ENCODE peak calls at places on chromosomes 1 and 21, in eight cellular contexts. O, P, S, V, K, F, W and E are unnamed samples.

GRCh38 chr1:1033731-1034437 is 14.0 kb downstream of the AGRN start:
- ATAC-seq in F (no peak), S (no peak), K (no peak), O (peak; percentile 7), V (peak; percentile 33), P (no peak), W (no peak), E (no peak)

GRCh38 chr1:7646981-7647901 is 123.9 kb upstream of the VAMP3 start:
- ATAC-seq in W (peak; percentile 42), F (peak; percentile 74), S (peak; percentile 40), P (peak; percentile 39), V (peak; percentile 48), K (peak; percentile 87), O (peak; percentile 48), E (peak; percentile 89)

GRCh38 chr1:173714759-173715537 is at the start of gene KLHL20:
- ATAC-seq in W (peak; percentile 99), K (peak; percentile 99), F (peak; percentile 96), O (peak; percentile 99), S (peak; percentile 96), P (peak; percentile 99), V (peak; percentile 99), E (peak; percentile 99)

GRCh38 chr1:20618550-20618949 is 14.7 kb upstream of the PINK1 start:
- ATAC-seq in K (no peak), O (no peak), P (peak; percentile 53), V (no peak), W (no peak), S (no peak), F (no peak), E (no peak)

GRCh38 chr21:44867999-44868700 is 5.3 kb downstream of the PTTG1IP start:
- ATAC-seq in P (no peak), V (peak; percentile 48), S (no peak), F (no peak), O (no peak), W (no peak), K (no peak), E (no peak)

GRCh38 chr1:92473781-92474495 is 12.8 kb downstream of the GFI1 start:
- ATAC-seq in O (no peak), P (no peak), K (no peak), F (no peak), S (no peak), W (no peak), V (peak; percentile 68), E (no peak)

GRCh38 chr1:206556047-206556747 is 48.9 kb downstream of the RASSF5 start:
- ATAC-seq in V (peak; percentile 67), F (peak; percentile 33), P (no peak), W (peak; percentile 66), K (no peak), O (no peak), S (no peak), E (peak; percentile 15)

GRCh38 chr1:116805398-116805797 is 51.2 kb downstream of the CD2 start:
- ATAC-seq in O (no peak), F (no peak), W (no peak), V (no peak), K (no peak), S (no peak), P (no peak), E (no peak)

GRCh38 chr1:236063919-236064673 is 794 bp downstream of the NID1 start:
- ATAC-seq in O (peak; percentile 39), V (peak; percentile 23), S (peak; percentile 44), W (peak; percentile 47), F (peak; percentile 57), P (peak; percentile 28), K (peak; percentile 60), E (peak; percentile 68)

GRCh38 chr1:215730600-215730999 is 163.5 kb downstream of the KCTD3 start:
- ATAC-seq in O (no peak), K (no peak), F (no peak), W (no peak), P (no peak), S (no peak), V (no peak), E (no peak)

GRCh38 chr1:162943627-162944026 is 82.7 kb upstream of the CCDC190 start:
- ATAC-seq in O (no peak), W (peak; percentile 71), F (no peak), S (no peak), K (no peak), P (no peak), V (no peak), E (peak; percentile 63)

GRCh38 chr1:111587509-111588174 is 31.9 kb upstream of the RAP1A start:
- ATAC-seq in O (no peak), W (no peak), V (peak; percentile 53), F (no peak), S (no peak), P (no peak), K (no peak), E (no peak)

GRCh38 chr1:163395767-163396166 is 74.0 kb downstream of the NUF2 start:
- ATAC-seq in S (no peak), O (no peak), V (no peak), K (no peak), W (no peak), F (no peak), P (no peak), E (no peak)

GRCh38 chr1:173869108-173869359 is 854 bp downstream of the ZBTB37 start:
- ATAC-seq in O (no peak), F (no peak), V (no peak), W (no peak), K (no peak), S (no peak), P (no peak), E (no peak)

GRCh38 chr1:25800538-25801377 is 765 bp downstream of the SELENON start:
- ATAC-seq in W (peak; percentile 1), K (peak; percentile 6), O (peak; percentile 3), F (no peak), P (no peak), V (no peak), S (peak; percentile 1), E (peak; percentile 19)

GRCh38 chr1:38046333-38046883 is at the start of gene POU3F1:
- ATAC-seq in S (peak; percentile 2), O (no peak), F (no peak), W (peak; percentile 0), V (no peak), P (no peak), K (peak; percentile 14), E (no peak)

GRCh38 chr1:165485716-165486115 is 40.8 kb upstream of the RXRG start:
- ATAC-seq in W (no peak), V (no peak), F (no peak), K (no peak), S (no peak), P (no peak), O (no peak), E (no peak)

GRCh38 chr1:210252621-210253041 is 20.0 kb downstream of the SERTAD4 start:
- ATAC-seq in O (peak; percentile 68), S (peak; percentile 10), P (peak; percentile 85), F (no peak), K (peak; percentile 6), W (no peak), V (peak; percentile 28), E (no peak)

GRCh38 chr1:213369465-213369864 is 318.4 kb downstream of the RPS6KC1 start:
- ATAC-seq in W (no peak), V (no peak), S (no peak), P (no peak), O (no peak), K (no peak), F (no peak), E (no peak)

GRCh38 chr1:35629051-35629450 is 12.3 kb downstream of the PSMB2 start:
- ATAC-seq in O (no peak), K (no peak), W (no peak), S (no peak), V (no peak), F (no peak), P (no peak), E (no peak)

GRCh38 chr1:54292015-54292739 is 92.2 kb downstream of the MRPL37 start:
- ATAC-seq in P (no peak), K (no peak), W (no peak), S (no peak), V (no peak), F (no peak), O (no peak), E (no peak)

GRCh38 chr1:18938707-18939070 is 17.8 kb downstream of the IFFO2 start:
- ATAC-seq in F (no peak), P (peak; percentile 3), O (no peak), K (peak; percentile 46), W (peak; percentile 6), S (no peak), V (no peak), E (no peak)

GRCh38 chr1:161740871-161741270 is 8.7 kb upstream of the DUSP12 start:
- ATAC-seq in O (no peak), V (no peak), K (no peak), P (no peak), W (no peak), S (no peak), F (no peak), E (no peak)

GRCh38 chr1:221911714-221912113 is 169.8 kb upstream of the DUSP10 start:
- ATAC-seq in V (no peak), P (no peak), F (no peak), O (no peak), W (no peak), K (no peak), S (no peak), E (no peak)

GRCh38 chr1:224399887-224400286 is 34.7 kb downstream of the WDR26 start:
- ATAC-seq in S (no peak), W (no peak), P (no peak), O (no peak), V (no peak), F (no peak), K (no peak), E (no peak)

GRCh38 chr1:206021008-206021795 is 2.5 kb downstream of the CTSE start:
- ATAC-seq in V (no peak), O (no peak), P (no peak), S (no peak), F (no peak), W (peak; percentile 25), K (no peak), E (peak; percentile 43)

GRCh38 chr1:16145030-16145987 is 10.6 kb downstream of the EPHA2 start:
- ATAC-seq in O (peak; percentile 75), P (peak; percentile 81), V (no peak), K (peak; percentile 59), W (peak; percentile 12), S (peak; percentile 81), F (peak; percentile 59), E (peak; percentile 82)

GRCh38 chr1:160114085-160114484 is 1.5 kb upstream of the ATP1A2 start:
- ATAC-seq in K (no peak), S (no peak), W (no peak), P (peak; percentile 14), O (peak; percentile 25), V (no peak), F (no peak), E (no peak)

GRCh38 chr1:227952374-227953021 is 4.8 kb upstream of the WNT9A start:
- ATAC-seq in K (no peak), W (no peak), O (no peak), S (no peak), F (no peak), V (no peak), P (no peak), E (no peak)

GRCh38 chr1:70528591-70529333 is 117.7 kb downstream of the CTH start:
- ATAC-seq in V (no peak), K (peak; percentile 90), O (peak; percentile 73), W (peak; percentile 56), P (peak; percentile 73), S (peak; percentile 62), F (peak; percentile 85), E (peak; percentile 99)